ENCODE peak calls at places on chromosomes 11 and 22, in seven cellular contexts. B is stimulated activated CD4-positive, alpha-beta T cell treated with anti-CD3 and anti-CD28 coated beads, Interleukin-12 subunit alpha, Interleukin-12 subunit beta, amount 100 ng/mL, for 24 hours; Z is posterior vena cava; L is GM06990; J is CD4-positive, alpha-beta T cell; A is DMS153; G is Peyer's patch. V is an unnamed sample.

GRCh38 chr11:68118753-68119448 is 2.3 kb downstream of the CHKA start:
- DNase-seq in B (no peak), J (no peak), G (no peak), L (peak; percentile 76), Z (peak; percentile 10), A (no peak), V (no peak)

GRCh38 chr22:16987822-16988221 is 20.2 kb downstream of the GAB4 start:
- DNase-seq in A (no peak), G (no peak), J (no peak), B (no peak), Z (no peak), L (no peak), V (no peak)

GRCh38 chr11:68810164-68810563 is 31.6 kb downstream of the CPT1A start:
- DNase-seq in A (no peak), L (no peak), G (no peak), B (no peak), Z (no peak), J (no peak), V (no peak)

GRCh38 chr22:39090426-39091064 is 6.5 kb upstream of the APOBEC3H start:
- DNase-seq in J (peak; percentile 84), Z (no peak), G (no peak), B (peak; percentile 61), A (no peak), L (no peak), V (peak; percentile 91)

GRCh38 chr11:60905551-60906113 is 753 bp downstream of the PRPF19 start:
- DNase-seq in A (no peak), B (no peak), L (no peak), G (no peak), J (no peak), Z (no peak), V (no peak)

GRCh38 chr11:66283461-66284105 is 5.4 kb downstream of the YIF1A start:
- DNase-seq in Z (no peak), L (no peak), A (no peak), G (no peak), B (no peak), J (no peak), V (no peak)

GRCh38 chr11:74546752-74547151 is 45.6 kb upstream of the POLD3 start:
- DNase-seq in Z (no peak), B (no peak), J (no peak), G (peak; percentile 62), A (peak; percentile 41), L (no peak), V (no peak)

GRCh38 chr11:72471005-72471898 is 36.9 kb upstream of the CLPB start:
- DNase-seq in Z (peak; percentile 84), G (no peak), L (peak; percentile 13), B (peak; percentile 43), A (peak; percentile 47), J (peak; percentile 56), V (peak; percentile 56)

GRCh38 chr11:10322830-10323792 is 18.2 kb downstream of the ADM start:
- DNase-seq in A (peak; percentile 71), B (no peak), J (no peak), Z (no peak), G (peak; percentile 57), L (peak; percentile 42), V (peak; percentile 22)

GRCh38 chr22:44245438-44245837 is 64.7 kb downstream of the PARVG start:
- DNase-seq in B (no peak), J (no peak), L (no peak), Z (peak; percentile 60), A (no peak), G (no peak), V (no peak)

GRCh38 chr11:118907051-118907748 is 18.5 kb downstream of the BCL9L start:
- DNase-seq in L (peak; percentile 77), Z (peak; percentile 93), A (peak; percentile 78), J (peak; percentile 84), B (peak; percentile 89), G (peak; percentile 91), V (peak; percentile 91)

GRCh38 chr22:45491841-45492240 is 10.8 kb upstream of the FBLN1 start:
- DNase-seq in Z (peak; percentile 26), B (no peak), L (no peak), G (no peak), J (no peak), A (no peak), V (no peak)

GRCh38 chr11:22244986-22245592 is 52.2 kb downstream of the ANO5 start:
- DNase-seq in A (no peak), J (no peak), Z (peak; percentile 62), L (no peak), G (no peak), B (no peak), V (no peak)

GRCh38 chr11:13885083-13885482 is 77.4 kb upstream of the SPON1 start:
- DNase-seq in Z (no peak), A (peak; percentile 39), B (no peak), L (no peak), J (no peak), G (no peak), V (no peak)

GRCh38 chr22:22903355-22903777 is 15.8 kb downstream of the IGLL5 start:
- DNase-seq in L (no peak), Z (peak; percentile 18), J (no peak), A (no peak), G (no peak), B (no peak), V (no peak)

GRCh38 chr11:2694995-2695939 is 4.5 kb downstream of the KCNQ1OT1 start:
- DNase-seq in G (peak; percentile 29), A (no peak), L (no peak), Z (no peak), B (no peak), J (no peak), V (no peak)

GRCh38 chr11:118229274-118229847 is 4.5 kb upstream of the JAML start:
- DNase-seq in B (no peak), G (no peak), Z (no peak), L (no peak), J (no peak), A (no peak), V (no peak)

GRCh38 chr11:96465537-96465936 is 75.7 kb downstream of the JRKL start:
- DNase-seq in A (no peak), L (no peak), Z (no peak), J (no peak), B (no peak), G (no peak), V (no peak)

GRCh38 chr22:47839586-47840245 is 1077.3 kb downstream of the TBC1D22A start:
- DNase-seq in Z (no peak), B (no peak), L (no peak), G (no peak), A (no peak), J (no peak), V (no peak)

GRCh38 chr11:117328414-117329010 is 858 bp downstream of the CEP164 start:
- DNase-seq in J (no peak), L (no peak), A (no peak), G (no peak), B (no peak), Z (no peak), V (no peak)

GRCh38 chr11:103696130-103696529 is 340.3 kb upstream of the DDI1 start:
- DNase-seq in L (no peak), A (no peak), J (no peak), Z (no peak), G (no peak), B (no peak), V (no peak)

GRCh38 chr22:43270314-43270908 is 72.8 kb downstream of the SCUBE1 start:
- DNase-seq in A (no peak), B (no peak), J (no peak), G (no peak), Z (no peak), L (no peak), V (no peak)

GRCh38 chr11:95289378-95289777 is 58.4 kb upstream of the SESN3 start:
- DNase-seq in G (no peak), A (no peak), L (no peak), J (no peak), B (no peak), Z (no peak), V (no peak)

GRCh38 chr22:31107206-31108118 is at the start of gene SELENOM:
- DNase-seq in B (peak; percentile 86), G (peak; percentile 97), L (peak; percentile 86), A (peak; percentile 97), Z (peak; percentile 99), J (peak; percentile 82), V (peak; percentile 80)

GRCh38 chr11:72426758-72427157 is 7.6 kb downstream of the CLPB start:
- DNase-seq in A (no peak), L (no peak), B (no peak), J (no peak), G (no peak), Z (no peak), V (no peak)

GRCh38 chr11:118878187-118878586 is 5.5 kb upstream of the CXCR5 start:
- DNase-seq in B (no peak), J (peak; percentile 35), G (no peak), A (no peak), Z (no peak), L (no peak), V (no peak)

GRCh38 chr22:28920757-28921584 is 37.6 kb downstream of the ZNRF3 start:
- DNase-seq in J (no peak), B (no peak), A (no peak), G (no peak), L (peak; percentile 25), Z (no peak), V (no peak)

GRCh38 chr11:82823635-82824614 is 76.3 kb downstream of the PRCP start:
- DNase-seq in A (peak; percentile 85), B (no peak), L (no peak), Z (no peak), J (no peak), G (no peak), V (no peak)

GRCh38 chr22:37273126-37273845 is 9.0 kb upstream of the CYTH4 start:
- DNase-seq in Z (peak; percentile 67), J (no peak), A (no peak), B (no peak), L (no peak), G (no peak), V (no peak)

GRCh38 chr11:10294289-10294953 is 402 bp upstream of the SBF2 start:
- DNase-seq in J (no peak), L (no peak), G (peak; percentile 57), A (no peak), B (no peak), Z (peak; percentile 83), V (no peak)

GRCh38 chr11:65488273-65489058 is 10.4 kb upstream of the MALAT1 start:
- DNase-seq in L (no peak), J (no peak), Z (peak; percentile 89), G (peak; percentile 78), A (no peak), B (no peak), V (no peak)